ENCODE peak calls at places on chromosomes 12 and 14, in four cellular contexts. E, I, T and Z are unnamed samples.

GRCh38 chr14:100445436-100446088 is 122.4 kb downstream of the SLC25A47 start:
- DNase-seq in T (no peak), I (no peak), E (no peak), Z (no peak)

GRCh38 chr14:54175298-54175942 is 218.8 kb upstream of the BMP4 start:
- DNase-seq in E (peak), I (peak), T (peak), Z (peak)

GRCh38 chr14:32087173-32087861 is 10.2 kb downstream of the ARHGAP5 start:
- DNase-seq in I (no peak), E (no peak), T (peak), Z (no peak)

GRCh38 chr12:49296836-49297694 is 2.1 kb downstream of the PRPH start:
- DNase-seq in E (peak), T (no peak), I (no peak), Z (peak)

GRCh38 chr12:48973531-48973930 is 2.0 kb upstream of the WNT10B start:
- DNase-seq in T (no peak), E (no peak), I (no peak), Z (no peak)

GRCh38 chr14:88437659-88438058 is 52.2 kb downstream of the SPATA7 start:
- DNase-seq in I (no peak), E (no peak), T (no peak), Z (no peak)

GRCh38 chr12:30825341-30825740 is 70.6 kb upstream of the CAPRIN2 start:
- DNase-seq in I (no peak), E (no peak), T (no peak), Z (no peak)

GRCh38 chr12:56103823-56104108 is 593 bp upstream of the PA2G4 start:
- DNase-seq in I (no peak), E (no peak), T (no peak), Z (no peak)

GRCh38 chr14:44370727-44371126 is 136.4 kb downstream of the FSCB start:
- DNase-seq in I (no peak), E (no peak), T (no peak), Z (no peak)

GRCh38 chr12:96404683-96405082 is 4.4 kb upstream of the CDK17 start:
- DNase-seq in E (no peak), T (peak), I (no peak), Z (no peak)

GRCh38 chr14:34629344-34629656 is 648 bp downstream of the SNX6 start:
- DNase-seq in I (no peak), E (no peak), T (no peak), Z (no peak)

GRCh38 chr12:124833693-124834122 is 30.0 kb downstream of the SCARB1 start:
- DNase-seq in E (no peak), T (no peak), I (no peak), Z (no peak)

GRCh38 chr12:67367843-67368242 is 98.7 kb downstream of the CAND1 start:
- DNase-seq in I (no peak), T (peak), E (no peak), Z (no peak)

GRCh38 chr14:69573841-69574265 is 818 bp downstream of the CCDC177 start:
- DNase-seq in I (no peak), T (no peak), E (no peak), Z (no peak)

GRCh38 chr14:76133103-76133502 is 18.6 kb upstream of the GPATCH2L start:
- DNase-seq in I (no peak), E (no peak), T (peak), Z (no peak)

GRCh38 chr12:14403711-14404164 is 38.3 kb downstream of the ATF7IP start:
- DNase-seq in E (no peak), T (peak), I (no peak), Z (no peak)

DNA sequence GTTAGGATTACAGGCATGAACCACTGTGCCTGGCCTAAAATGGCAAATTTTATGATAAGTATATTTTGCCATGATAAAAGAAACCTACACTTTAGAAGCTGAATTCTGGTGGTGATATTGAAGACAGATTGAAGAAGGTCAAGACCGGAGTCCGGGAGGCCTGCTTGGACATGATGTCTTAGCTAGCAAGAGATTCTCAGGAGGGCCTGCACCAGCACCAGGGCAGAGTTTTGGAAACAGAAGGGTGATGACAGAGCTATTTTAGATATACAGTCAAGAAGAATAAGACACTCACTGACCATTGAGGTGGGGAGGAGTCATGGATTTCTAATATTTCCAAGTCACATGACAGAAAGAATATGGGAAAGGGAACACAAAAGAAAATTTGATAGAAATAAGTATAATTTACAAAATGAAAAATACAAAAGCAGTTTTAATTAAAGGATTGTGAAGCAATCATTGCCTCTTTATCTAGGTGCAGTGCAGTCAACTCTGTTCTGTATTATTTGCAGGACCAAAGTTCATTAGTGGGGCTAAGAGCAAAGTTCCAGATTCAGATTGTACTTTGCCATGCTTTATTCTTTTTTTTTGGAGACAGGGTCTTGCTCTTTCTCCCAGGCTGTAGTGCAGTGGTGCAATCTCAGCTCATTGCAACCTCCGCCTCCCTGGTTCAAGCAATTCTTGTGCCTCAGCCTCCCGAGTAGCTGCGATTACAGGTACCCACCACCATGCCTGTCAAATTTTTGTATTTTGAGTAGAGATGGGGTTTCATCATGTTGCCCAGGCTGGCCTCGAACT is 9.3 kb upstream of the PPP4R3A start:
- DNase-seq in E (no peak), T (no peak), I (no peak), Z (no peak)
- TF ChIP-seq CTCF in E (no peak), T (no peak), I (no peak), Z (no peak)

DNA sequence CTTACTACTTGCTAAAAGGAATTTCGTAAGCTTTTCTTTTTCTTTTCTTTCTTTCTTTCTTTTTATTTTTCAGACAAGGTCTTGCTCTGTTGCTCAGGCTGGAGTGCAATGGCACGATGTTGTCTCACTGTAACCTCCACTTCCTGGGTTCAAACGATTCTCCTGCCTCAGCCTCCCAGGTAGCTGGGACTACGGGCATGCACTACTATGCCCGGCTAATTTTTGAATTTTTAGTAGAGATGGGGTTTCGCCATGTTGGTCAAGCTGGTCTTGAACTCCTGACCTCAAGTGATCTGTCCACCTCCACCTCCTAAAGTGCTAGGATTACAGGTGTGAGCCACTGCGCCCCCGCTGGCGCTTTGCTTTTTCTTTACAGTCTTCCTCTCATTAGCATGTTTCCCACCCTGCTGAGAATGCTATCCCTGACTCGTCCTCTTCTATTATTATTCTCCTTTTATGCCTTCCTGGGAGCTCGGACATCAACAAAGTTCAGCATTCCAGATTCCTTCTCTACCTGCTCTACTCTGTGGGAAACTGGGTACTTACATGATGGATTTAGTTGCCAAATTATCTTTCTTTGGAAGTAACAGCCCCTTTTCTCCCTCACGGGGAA is 3.1 kb downstream of the MTHFD1 start:
- DNase-seq in I (no peak), T (no peak), E (no peak), Z (no peak)
- TF ChIP-seq CTCF in I (no peak), T (no peak), E (no peak), Z (no peak)

GRCh38 chr12:72273499-72273837 is 1.3 kb downstream of the TRHDE start:
- DNase-seq in T (no peak), I (no peak), E (no peak), Z (no peak)

GRCh38 chr12:72273851-72274284 is 1.7 kb downstream of the TRHDE start:
- DNase-seq in E (no peak), I (no peak), T (no peak), Z (no peak)

GRCh38 chr12:72271401-72271740 is 799 bp upstream of the TRHDE start:
- DNase-seq in E (no peak), I (no peak), T (peak), Z (peak)

GRCh38 chr12:72271741-72272661 is at the start of gene TRHDE:
- DNase-seq in E (no peak), T (peak), I (no peak), Z (peak)

GRCh38 chr12:72272731-72273498 is 745 bp downstream of the TRHDE start:
- DNase-seq in E (no peak), T (peak), I (no peak), Z (no peak)
- TF ChIP-seq CTCF in E (no peak), T (peak), I (no peak), Z (no peak)

DNA sequence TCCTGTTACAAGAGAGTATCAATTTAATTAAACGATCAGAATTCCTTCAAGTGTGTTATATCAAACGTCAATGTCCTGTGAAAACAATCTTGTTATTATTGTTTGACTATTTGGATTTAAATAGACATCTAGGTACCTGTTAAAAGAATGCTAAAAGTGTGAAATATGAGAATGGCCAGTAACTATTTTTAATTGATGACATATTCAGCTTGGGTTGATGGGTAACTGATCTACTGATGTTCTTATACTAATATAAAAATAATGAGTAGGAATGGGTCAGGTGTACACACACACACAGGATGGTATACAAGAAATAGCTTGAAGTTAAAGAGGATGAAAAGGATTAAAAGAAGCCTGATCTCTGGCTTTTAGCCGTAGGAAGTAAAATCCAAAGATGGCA is 146.0 kb downstream of the SLC38A4 start:
- DNase-seq in E (no peak), I (no peak), T (no peak), Z (no peak)
- TF ChIP-seq CTCF in E (no peak), I (no peak), T (no peak), Z (no peak)

DNA sequence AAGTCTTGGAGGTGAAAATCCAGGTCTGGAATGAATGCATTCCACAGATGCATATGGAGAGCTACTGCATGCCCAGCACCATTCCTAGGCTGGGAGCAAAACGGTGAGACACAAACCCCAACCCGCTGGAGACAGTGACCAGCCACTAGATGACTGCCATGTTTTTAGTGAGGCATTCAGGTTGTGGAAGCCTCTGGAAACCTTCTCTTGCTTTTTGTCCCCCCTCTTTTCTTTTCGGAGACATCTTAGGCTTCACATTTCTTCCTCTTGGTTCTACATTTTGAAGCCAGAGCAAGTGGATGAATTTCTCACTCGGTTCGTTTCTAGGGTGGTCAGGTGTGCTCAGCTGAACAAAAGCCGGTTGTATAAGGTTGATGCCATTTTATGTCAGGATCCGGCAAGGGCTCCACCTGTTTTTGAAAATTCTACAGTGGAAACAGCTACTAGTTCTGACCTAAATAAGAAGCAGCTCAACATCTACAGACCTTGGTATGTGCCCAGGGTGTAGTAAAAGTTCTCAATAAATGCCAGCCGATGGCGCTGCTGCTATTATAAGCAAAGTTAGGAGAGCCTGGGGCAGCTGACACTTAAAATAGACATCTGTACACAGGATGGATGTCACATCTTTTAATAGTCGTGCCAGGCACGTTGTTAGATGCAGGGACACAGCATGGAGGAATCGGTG is 1.8 kb upstream of the ZNF839 start:
- DNase-seq in T (no peak), E (no peak), I (no peak), Z (peak)
- TF ChIP-seq CTCF in T (no peak), E (no peak), I (no peak), Z (no peak)

DNA sequence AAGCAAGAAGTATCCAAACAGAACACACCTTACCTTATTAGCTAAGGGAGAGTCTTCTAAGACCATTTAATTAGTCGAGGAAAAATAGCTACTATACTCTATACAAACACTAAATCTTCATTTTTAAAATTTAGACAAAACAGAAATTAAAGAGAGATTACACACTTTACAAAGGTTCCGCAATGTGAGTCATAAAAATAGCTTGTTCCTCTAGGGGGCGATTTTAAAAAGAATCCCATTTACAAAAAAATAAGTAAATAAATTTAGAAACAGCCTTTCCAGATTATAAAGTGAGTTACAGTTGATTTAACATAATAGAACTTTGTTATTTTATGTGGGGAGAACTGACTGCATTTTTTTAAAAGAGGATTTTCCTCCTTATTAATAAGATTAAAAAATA is 201.6 kb downstream of the PAX9 start:
- DNase-seq in E (no peak), T (no peak), I (no peak), Z (no peak)
- TF ChIP-seq CTCF in E (no peak), T (peak), I (no peak), Z (no peak)

GRCh38 chr14:55416866-55417265 is 5.2 kb upstream of the ATG14 start:
- DNase-seq in T (no peak), I (no peak), E (no peak), Z (no peak)
- TF ChIP-seq CTCF in T (peak), I (no peak), E (no peak), Z (no peak)

DNA sequence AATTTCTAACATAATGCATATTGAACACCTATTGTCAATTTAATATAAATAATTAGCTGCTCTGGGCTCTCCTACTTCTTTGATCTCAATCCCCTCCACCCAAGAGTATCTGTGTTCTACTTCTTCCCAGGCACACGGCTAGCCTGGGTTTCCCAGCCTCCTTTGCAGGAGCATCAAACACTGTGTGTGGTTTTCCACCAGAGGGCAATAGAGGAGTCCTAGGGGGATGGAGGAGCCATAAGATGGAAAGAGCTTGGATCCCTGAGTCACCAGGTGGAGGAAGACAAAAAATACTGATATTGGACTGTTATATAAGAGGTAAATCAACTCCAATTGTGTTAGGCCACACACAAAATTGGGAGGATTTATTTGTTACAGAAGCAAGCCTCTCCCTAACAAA is 333.7 kb downstream of the GLT1D1 start:
- DNase-seq in I (no peak), E (no peak), T (no peak), Z (no peak)
- TF ChIP-seq CTCF in I (no peak), E (no peak), T (no peak), Z (no peak)

GRCh38 chr12:105256011-105256410 is 20.0 kb upstream of the APPL2 start:
- DNase-seq in T (peak), E (no peak), I (no peak), Z (no peak)
- TF ChIP-seq CTCF in T (no peak), E (no peak), I (no peak), Z (no peak)